ENCODE peak calls at places on chromosomes 12 and 14, in eight cellular contexts. One of them, this sample, is unnamed.

GRCh38 chr12:12839886-12840285 is 26.7 kb downstream of the DDX47 start:
- DNase-seq in AG04449: no peak
- DNase-seq in GM20000: no peak
- DNase-seq in SHP77: no peak
- DNase-seq in activated naive CD4-positive, alpha-beta T cell treated with Interleukin-2 at 50 U/mL for 16 hours: no peak
- DNase-seq in NCI-H1417: no peak
- DNase-seq in amygdala: no peak
- DNase-seq in iris pigment epithelial cell: peak; percentile 86
- DNase-seq in this sample: no peak

GRCh38 chr12:63264629-63265028 is 113.6 kb upstream of the AVPR1A start:
- DNase-seq in AG04449: no peak
- DNase-seq in GM20000: no peak
- DNase-seq in SHP77: no peak
- DNase-seq in activated naive CD4-positive, alpha-beta T cell treated with Interleukin-2 at 50 U/mL for 16 hours: no peak
- DNase-seq in NCI-H1417: no peak
- DNase-seq in amygdala: no peak
- DNase-seq in iris pigment epithelial cell: no peak
- DNase-seq in this sample: no peak

GRCh38 chr12:114636723-114637480 is 47.1 kb downstream of the TBX3 start:
- DNase-seq in AG04449: no peak
- DNase-seq in GM20000: no peak
- DNase-seq in SHP77: no peak
- DNase-seq in activated naive CD4-positive, alpha-beta T cell treated with Interleukin-2 at 50 U/mL for 16 hours: no peak
- DNase-seq in NCI-H1417: no peak
- DNase-seq in amygdala: no peak
- DNase-seq in iris pigment epithelial cell: peak; percentile 29
- DNase-seq in this sample: no peak

GRCh38 chr14:64841121-64841611 is 38.5 kb downstream of the SPTB start:
- DNase-seq in AG04449: peak; percentile 34
- DNase-seq in GM20000: no peak
- DNase-seq in SHP77: no peak
- DNase-seq in activated naive CD4-positive, alpha-beta T cell treated with Interleukin-2 at 50 U/mL for 16 hours: no peak
- DNase-seq in NCI-H1417: no peak
- DNase-seq in amygdala: no peak
- DNase-seq in iris pigment epithelial cell: peak; percentile 94
- DNase-seq in this sample: no peak

GRCh38 chr12:3770891-3771290 is 18.0 kb upstream of the CRACR2A start:
- DNase-seq in AG04449: no peak
- DNase-seq in GM20000: no peak
- DNase-seq in SHP77: no peak
- DNase-seq in activated naive CD4-positive, alpha-beta T cell treated with Interleukin-2 at 50 U/mL for 16 hours: no peak
- DNase-seq in NCI-H1417: no peak
- DNase-seq in amygdala: no peak
- DNase-seq in iris pigment epithelial cell: peak; percentile 83
- DNase-seq in this sample: no peak

GRCh38 chr14:63547798-63548335 is 4.7 kb upstream of the PPP2R5E start:
- DNase-seq in AG04449: no peak
- DNase-seq in GM20000: no peak
- DNase-seq in SHP77: no peak
- DNase-seq in activated naive CD4-positive, alpha-beta T cell treated with Interleukin-2 at 50 U/mL for 16 hours: no peak
- DNase-seq in NCI-H1417: no peak
- DNase-seq in amygdala: no peak
- DNase-seq in iris pigment epithelial cell: no peak
- DNase-seq in this sample: no peak

GRCh38 chr12:58342736-58343135 is 401.4 kb downstream of the ATP23 start:
- DNase-seq in AG04449: no peak
- DNase-seq in GM20000: no peak
- DNase-seq in SHP77: no peak
- DNase-seq in activated naive CD4-positive, alpha-beta T cell treated with Interleukin-2 at 50 U/mL for 16 hours: no peak
- DNase-seq in NCI-H1417: no peak
- DNase-seq in amygdala: no peak
- DNase-seq in iris pigment epithelial cell: no peak
- DNase-seq in this sample: no peak

GRCh38 chr12:51253276-51253675 is 14.7 kb downstream of the DAZAP2 start:
- DNase-seq in AG04449: no peak
- DNase-seq in GM20000: no peak
- DNase-seq in SHP77: no peak
- DNase-seq in activated naive CD4-positive, alpha-beta T cell treated with Interleukin-2 at 50 U/mL for 16 hours: no peak
- DNase-seq in NCI-H1417: no peak
- DNase-seq in amygdala: no peak
- DNase-seq in iris pigment epithelial cell: no peak
- DNase-seq in this sample: no peak

GRCh38 chr14:72523397-72524157 is 370.3 kb downstream of the DPF3 start:
- DNase-seq in AG04449: no peak
- DNase-seq in GM20000: no peak
- DNase-seq in SHP77: no peak
- DNase-seq in activated naive CD4-positive, alpha-beta T cell treated with Interleukin-2 at 50 U/mL for 16 hours: no peak
- DNase-seq in NCI-H1417: no peak
- DNase-seq in amygdala: no peak
- DNase-seq in iris pigment epithelial cell: peak; percentile 40
- DNase-seq in this sample: no peak

GRCh38 chr12:54019924-54020586 is 8.2 kb upstream of the HOXC6 start:
- DNase-seq in AG04449: no peak
- DNase-seq in GM20000: no peak
- DNase-seq in SHP77: no peak
- DNase-seq in activated naive CD4-positive, alpha-beta T cell treated with Interleukin-2 at 50 U/mL for 16 hours: no peak
- DNase-seq in NCI-H1417: peak; percentile 47
- DNase-seq in amygdala: no peak
- DNase-seq in iris pigment epithelial cell: no peak
- DNase-seq in this sample: no peak

GRCh38 chr14:69268223-69268622 is 8.3 kb downstream of the GALNT16 start:
- DNase-seq in AG04449: no peak
- DNase-seq in GM20000: no peak
- DNase-seq in SHP77: no peak
- DNase-seq in activated naive CD4-positive, alpha-beta T cell treated with Interleukin-2 at 50 U/mL for 16 hours: no peak
- DNase-seq in NCI-H1417: no peak
- DNase-seq in amygdala: no peak
- DNase-seq in iris pigment epithelial cell: peak; percentile 39
- DNase-seq in this sample: no peak

GRCh38 chr12:54390668-54391551 is 6.4 kb upstream of the ZNF385A start:
- DNase-seq in AG04449: no peak
- DNase-seq in GM20000: peak; percentile 88
- DNase-seq in SHP77: no peak
- DNase-seq in activated naive CD4-positive, alpha-beta T cell treated with Interleukin-2 at 50 U/mL for 16 hours: peak; percentile 73
- DNase-seq in NCI-H1417: peak; percentile 82
- DNase-seq in amygdala: no peak
- DNase-seq in iris pigment epithelial cell: no peak
- DNase-seq in this sample: peak; percentile 59

GRCh38 chr12:68538722-68539614 is 71.7 kb upstream of the RAP1B start:
- DNase-seq in AG04449: no peak
- DNase-seq in GM20000: peak; percentile 36
- DNase-seq in SHP77: no peak
- DNase-seq in activated naive CD4-positive, alpha-beta T cell treated with Interleukin-2 at 50 U/mL for 16 hours: peak; percentile 47
- DNase-seq in NCI-H1417: no peak
- DNase-seq in amygdala: no peak
- DNase-seq in iris pigment epithelial cell: peak; percentile 77
- DNase-seq in this sample: no peak

GRCh38 chr12:27922591-27923139 is 49.9 kb downstream of the PTHLH start:
- DNase-seq in AG04449: peak; percentile 36
- DNase-seq in GM20000: no peak
- DNase-seq in SHP77: no peak
- DNase-seq in activated naive CD4-positive, alpha-beta T cell treated with Interleukin-2 at 50 U/mL for 16 hours: no peak
- DNase-seq in NCI-H1417: no peak
- DNase-seq in amygdala: no peak
- DNase-seq in iris pigment epithelial cell: peak; percentile 74
- DNase-seq in this sample: no peak

GRCh38 chr12:100293017-100293416 is 26.0 kb downstream of the SCYL2 start:
- DNase-seq in AG04449: no peak
- DNase-seq in GM20000: no peak
- DNase-seq in SHP77: no peak
- DNase-seq in activated naive CD4-positive, alpha-beta T cell treated with Interleukin-2 at 50 U/mL for 16 hours: no peak
- DNase-seq in NCI-H1417: no peak
- DNase-seq in amygdala: no peak
- DNase-seq in iris pigment epithelial cell: no peak
- DNase-seq in this sample: no peak

This sample was measured in activated T-helper 1 cell treated with anti-CD3 and anti-CD28 coated beads, Interleukin-2, amount 50 U/mL, for 16 hours.